ENCODE peak calls at places on chromosome 19, in five cellular contexts. E is PC-9, Q is esophagus muscularis mucosa, V is heart right ventricle, I is H9. U is an unnamed sample. For H3K4me1, the result is how much of the 10 kb centered on the place peaks cover.

GRCh38 chr19:40786060-40787037 is 8.3 kb downstream of the RAB4B start:
- DNase-seq in E (no peak), Q (no peak), V (no peak), I (no peak), U (no peak)

GRCh38 chr19:11073568-11073967 is 15.7 kb upstream of the LDLR start:
- DNase-seq in E (no peak), Q (no peak), V (no peak), I (no peak), U (no peak)

GRCh38 chr19:18946918-18947317 is 5.9 kb upstream of the HOMER3 start:
- DNase-seq in E (no peak), Q (no peak), V (no peak), I (no peak), U (no peak)

GRCh38 chr19:45138303-45138751 is 22.5 kb downstream of the NKPD1 start:
- DNase-seq in E (no peak), Q (no peak), V (no peak), I (no peak), U (no peak)

GRCh38 chr19:3897936-3898335 is 17.5 kb downstream of the ATCAY start:
- DNase-seq in E (no peak), Q (no peak), V (no peak), I (no peak), U (no peak)

GRCh38 chr19:50333737-50334617 is 4.8 kb upstream of the KCNC3 start:
- DNase-seq in E (no peak), Q (no peak), V (peak), I (peak), U (peak)

GRCh38 chr19:47765522-47766358 is 12.8 kb upstream of the SELENOW start:
- DNase-seq in E (no peak), Q (no peak), V (peak), I (peak), U (peak)

GRCh38 chr19:13154911-13155471 is 4.8 kb downstream of the IER2 start:
- DNase-seq in E (peak), Q (peak), V (no peak), I (peak), U (peak)

GRCh38 chr19:10259162-10259905 is 7.3 kb downstream of the MRPL4 start:
- DNase-seq in E (peak), Q (no peak), V (peak), I (peak), U (peak)

GRCh38 chr19:40689339-40690049 is 957 bp downstream of the NUMBL start:
- DNase-seq in E (no peak), Q (no peak), V (peak), I (no peak), U (peak)

GRCh38 chr19:3102239-3103140 is 8.3 kb downstream of the GNA11 start:
- DNase-seq in E (no peak), Q (no peak), V (no peak), I (no peak), U (no peak)

GRCh38 chr19:10420444-10421239 is at the start of gene PDE4A:
- DNase-seq in E (no peak), Q (no peak), V (no peak), I (peak), U (no peak)

GRCh38 chr19:19691683-19692082 is 23.0 kb downstream of the ZNF101 start:
- DNase-seq in E (no peak), Q (no peak), V (no peak), I (no peak), U (no peak)

GRCh38 chr19:57558525-57558924 is 1.1 kb downstream of the ZNF550 start:
- DNase-seq in E (no peak), Q (no peak), V (no peak), I (no peak), U (no peak)

GRCh38 chr19:13023666-13024065 is 28.4 kb downstream of the NFIX start:
- DNase-seq in E (no peak), Q (no peak), V (no peak), I (no peak), U (no peak)

GRCh38 chr19:48686103-48686502 is 9.7 kb upstream of the FUT2 start:
- DNase-seq in E (no peak), Q (no peak), V (no peak), I (no peak), U (no peak)

GRCh38 chr19:18291590-18292459 is 10.4 kb upstream of the JUND start:
- DNase-seq in E (peak), Q (no peak), V (peak), I (peak), U (peak)

GRCh38 chr19:2049741-2050348 is 1.2 kb downstream of the MKNK2 start:
- DNase-seq in E (peak), Q (no peak), V (peak), I (peak), U (peak)

GRCh38 chr19:7912144-7912696 is 2.4 kb upstream of the TGFBR3L start:
- DNase-seq in E (no peak), Q (no peak), V (no peak), I (no peak), U (peak)

GRCh38 chr19:18468930-18469244 is 31.0 kb upstream of the ISYNA1 start:
- DNase-seq in E (no peak), Q (no peak), V (no peak), I (no peak), U (no peak)

GRCh38 chr19:5953680-5954213 is 24.2 kb downstream of the RANBP3 start:
- DNase-seq in E (no peak), Q (no peak), V (no peak), I (no peak), U (no peak)

GRCh38 chr19:45005787-45006186 is 4.5 kb downstream of the RELB start:
- DNase-seq in E (no peak), Q (no peak), V (no peak), I (no peak), U (no peak)

GRCh38 chr19:679418-680286 is 3.5 kb downstream of the FSTL3 start:
- DNase-seq in E (no peak), Q (no peak), V (peak), I (peak), U (peak)

GRCh38 chr19:58338336-58338735 is 11.5 kb downstream of the ZSCAN22 start:
- DNase-seq in E (no peak), Q (no peak), V (no peak), I (no peak), U (no peak)

GRCh38 chr19:14369399-14370168 is 11.7 kb upstream of the ADGRE5 start:
- DNase-seq in E (no peak), Q (no peak), V (no peak), I (no peak), U (no peak)

GRCh38 chr19:38686530-38686888 is 39.1 kb downstream of the ACTN4 start:
- DNase-seq in E (no peak), Q (no peak), V (no peak), I (peak), U (no peak)

GRCh38 chr19:38685666-38686529 is 38.4 kb downstream of the ACTN4 start:
- DNase-seq in E (peak), Q (no peak), V (no peak), I (peak), U (no peak)

GRCh38 chr19:38690146-38690545 is 42.7 kb downstream of the ACTN4 start:
- DNase-seq in E (no peak), Q (no peak), V (no peak), I (no peak), U (no peak)

GRCh38 chr19:38684862-38685665 is 37.6 kb downstream of the ACTN4 start:
- DNase-seq in E (no peak), Q (no peak), V (no peak), I (no peak), U (no peak)

DNA sequence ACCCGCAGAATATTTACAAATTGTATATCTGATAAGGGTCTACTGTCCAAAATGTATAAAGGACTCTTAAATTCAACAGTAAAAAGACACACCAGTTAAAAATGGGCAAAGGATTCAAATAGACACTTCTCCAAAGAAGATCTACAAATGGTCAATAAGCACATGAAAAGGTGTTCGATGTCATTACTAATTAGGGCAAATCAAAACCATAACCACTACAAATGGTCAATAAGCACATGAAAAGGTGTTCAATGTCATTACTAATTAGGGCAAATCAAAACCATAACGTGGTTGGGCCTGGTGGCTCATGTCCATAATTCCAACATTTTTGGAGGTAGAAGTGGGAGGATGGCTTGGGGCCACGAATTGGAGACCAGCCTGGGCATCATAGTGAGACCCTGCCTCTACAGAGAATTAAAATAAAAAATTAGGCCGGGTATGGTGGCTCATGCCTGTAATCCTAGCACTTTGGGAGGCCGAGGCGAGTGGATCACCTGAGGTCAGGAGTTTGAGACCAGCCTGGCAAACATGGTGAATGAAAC is 40.5 kb downstream of the ACTN4 start:
- DNase-seq in E (no peak), Q (no peak), V (no peak), I (no peak), U (no peak)
- H3K4me1 ChIP-seq in E (half or more), Q (half or more), V (half or more), I (under half), U (under half)

DNA sequence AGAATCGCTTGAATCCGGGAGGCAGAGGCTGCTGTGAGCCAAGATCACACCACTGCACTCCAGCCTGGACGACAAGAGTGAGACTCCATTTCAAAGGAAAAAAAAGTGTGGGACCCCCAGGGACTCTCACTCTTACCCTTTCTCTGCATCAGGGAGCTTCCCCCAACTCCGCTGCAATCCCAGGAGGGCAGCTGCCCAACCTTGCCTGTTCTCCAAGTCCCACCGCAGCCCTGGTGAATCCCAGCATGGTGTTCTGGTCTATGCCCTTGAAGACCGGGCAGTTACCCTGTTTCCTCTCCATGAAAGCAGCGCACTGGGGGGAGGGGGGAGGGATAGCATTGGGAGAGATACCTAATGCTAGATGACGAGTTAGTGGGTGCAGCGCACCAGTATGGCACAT is 35.7 kb upstream of the DPRX start:
- DNase-seq in E (no peak), Q (no peak), V (no peak), I (peak), U (no peak)
- H3K27ac ChIP-seq in E (no peak), Q (no peak), V (no peak), I (peak), U (no peak)

GRCh38 chr19:56299688-56300087 is 15.0 kb downstream of the ZSCAN5A start:
- DNase-seq in E (no peak), Q (no peak), V (no peak), I (no peak), U (no peak)

GRCh38 chr19:56297010-56297409 is 17.6 kb downstream of the ZSCAN5A start:
- DNase-seq in E (no peak), Q (no peak), V (no peak), I (no peak), U (no peak)

GRCh38 chr19:56304243-56304642 is 10.4 kb downstream of the ZSCAN5A start:
- DNase-seq in E (no peak), Q (no peak), V (no peak), I (no peak), U (no peak)

GRCh38 chr19:56301886-56302620 is 12.6 kb downstream of the ZSCAN5A start:
- DNase-seq in E (no peak), Q (no peak), V (no peak), I (no peak), U (no peak)

DNA sequence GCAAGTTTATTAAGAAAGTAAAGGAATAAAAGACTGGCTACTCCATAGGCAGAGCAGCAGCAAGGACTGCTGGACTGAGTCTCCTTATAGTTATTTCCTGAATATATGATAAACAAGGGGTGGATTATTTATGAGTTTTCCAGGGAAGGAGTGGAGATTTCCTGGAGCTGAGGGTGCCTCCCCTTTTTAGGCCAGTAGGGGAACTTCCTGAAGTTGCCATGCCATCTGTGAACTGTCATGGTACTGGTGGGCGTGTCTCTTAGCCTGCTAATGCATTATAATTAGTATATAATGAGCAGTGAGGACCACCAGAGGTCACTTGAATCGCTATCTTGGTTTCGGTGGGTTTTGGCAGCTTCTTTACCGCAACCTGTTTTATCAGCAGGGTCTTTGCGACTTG is 13.5 kb downstream of the ZSCAN5A start:
- DNase-seq in E (no peak), Q (no peak), V (no peak), I (no peak), U (no peak)
- TF ChIP-seq CTCF in E (peak), Q (no peak), V (no peak), I (peak), U (no peak)

DNA sequence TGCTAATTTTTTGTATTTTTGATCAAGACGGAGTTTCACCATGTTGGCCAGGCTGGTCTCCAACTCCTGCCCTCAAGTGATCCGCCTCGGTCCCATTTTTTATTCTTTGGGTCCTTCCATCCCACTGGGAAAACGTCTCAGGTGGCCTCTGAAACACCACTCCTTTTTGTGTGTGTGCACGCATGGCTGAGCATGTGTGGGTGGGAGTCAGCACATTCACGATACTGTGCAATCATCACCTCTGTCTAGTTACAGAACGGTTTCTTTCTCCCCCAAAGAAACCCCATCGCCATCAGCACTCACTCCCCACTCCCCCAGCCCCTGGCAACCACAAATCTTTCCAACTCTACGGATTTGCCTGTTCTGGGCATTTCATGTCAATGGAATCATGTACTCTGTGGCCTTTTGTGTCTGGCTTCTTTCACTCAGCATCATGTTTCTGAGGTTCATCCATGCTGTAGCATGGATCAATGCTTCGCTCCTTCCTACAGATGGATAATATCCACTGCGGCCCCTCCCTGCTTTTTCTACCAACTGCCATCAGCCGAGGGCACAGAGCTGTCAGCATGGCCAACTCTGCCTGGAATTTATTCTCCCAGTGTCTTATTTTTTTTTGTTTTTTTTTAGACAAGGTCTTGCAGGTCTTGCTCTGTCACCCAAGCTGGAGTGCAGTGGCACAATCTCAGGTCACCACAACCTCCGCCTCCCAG is 9.7 kb downstream of the F2RL3 start:
- DNase-seq in E (no peak), Q (no peak), V (no peak), I (no peak), U (no peak)
- H3K4me1 ChIP-seq in E (under half), Q (under half), V (under half), I (under half), U (under half)

DNA sequence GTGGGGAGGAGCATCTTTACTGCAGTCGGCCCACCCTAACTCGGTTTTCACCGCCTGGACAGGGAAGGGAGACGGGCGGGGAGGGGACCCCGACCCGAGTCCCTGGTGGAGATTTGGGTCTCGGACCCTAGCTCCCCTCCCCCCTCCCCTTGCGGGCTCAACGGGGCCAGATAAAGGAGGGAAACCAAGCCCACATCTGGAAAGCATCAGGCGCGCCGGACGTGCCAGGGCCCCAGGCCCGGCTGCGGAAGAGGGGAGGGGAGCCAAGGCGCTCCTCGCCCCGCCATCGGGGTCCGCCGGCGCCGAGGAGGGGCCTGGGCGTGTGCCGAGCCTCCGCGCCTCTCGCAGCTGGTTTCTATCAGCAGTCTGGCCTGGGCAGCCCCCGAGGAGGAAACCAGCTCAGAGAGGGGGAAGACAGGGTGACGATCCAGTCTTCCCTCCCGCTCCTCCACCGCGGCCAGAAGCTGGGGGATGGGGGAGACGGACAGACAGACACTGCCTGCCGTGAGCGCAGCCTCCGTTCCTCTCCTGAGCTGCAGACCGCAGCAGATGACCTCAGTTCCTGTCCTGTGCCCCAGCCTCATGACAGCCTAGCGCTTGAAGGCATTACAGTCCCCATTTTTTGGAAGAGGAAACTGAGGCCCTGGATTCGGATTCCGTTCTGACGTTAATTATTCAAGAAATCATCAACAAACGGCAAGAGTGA is 3.5 kb upstream of the GNG8 start:
- DNase-seq in E (no peak), Q (no peak), V (peak), I (no peak), U (peak)
- H3K27ac ChIP-seq in E (no peak), Q (peak), V (peak), I (no peak), U (peak)

DNA sequence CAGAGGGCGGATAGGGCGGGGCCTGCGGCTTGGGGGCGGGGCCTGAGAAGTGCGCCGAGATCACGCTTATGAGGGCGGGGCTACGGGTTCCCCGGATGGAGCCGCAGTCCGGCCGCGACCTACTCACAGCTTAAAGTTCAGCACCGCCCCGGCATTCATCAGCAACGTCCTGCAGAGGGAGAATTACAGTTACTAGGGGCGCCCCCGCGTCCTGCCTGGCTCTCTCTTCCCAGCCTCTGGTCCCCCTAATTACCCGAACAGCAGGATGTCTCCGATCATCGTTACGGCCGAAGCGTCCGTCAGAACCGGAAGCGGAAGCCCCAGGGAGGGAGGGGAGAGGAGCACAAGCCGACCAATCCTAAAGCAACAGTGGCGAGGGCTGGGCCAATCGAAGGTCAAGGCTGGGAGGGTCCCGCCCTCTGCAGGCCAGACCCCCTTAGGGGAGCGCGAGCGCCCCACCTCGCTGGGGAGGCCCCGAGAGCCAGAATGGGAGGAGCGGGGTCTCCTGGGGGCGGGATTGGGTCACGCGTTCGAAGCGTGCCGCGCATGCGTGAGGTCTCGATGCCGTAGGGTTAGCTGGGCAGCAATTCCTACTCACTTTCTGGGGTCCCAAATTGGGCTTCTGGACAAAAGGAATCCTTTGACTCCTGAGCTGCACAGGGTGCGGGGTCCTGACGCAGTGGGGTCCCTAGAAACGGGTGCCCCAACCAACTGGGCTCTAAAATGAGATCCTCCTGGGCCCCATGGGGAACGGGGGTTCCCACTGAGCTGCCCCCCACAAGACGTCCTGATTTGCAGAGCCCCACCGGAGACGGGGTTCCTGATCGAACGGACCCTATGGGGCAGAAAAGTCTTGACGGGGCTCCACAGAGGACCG is at the start of gene SMIM7:
- DNase-seq in E (peak), Q (peak), V (peak), I (peak), U (peak)
- TF ChIP-seq CTCF in E (peak), Q (peak), V (no peak), I (no peak), U (no peak)

U was measured in tibial artery.